ENCODE peak calls at places on chromosomes 2 and 18, in eight cellular contexts. C, S, E, P, F, D, A and L are unnamed samples.

GRCh38 chr2:64609229-64609994 is 44.3 kb downstream of the SERTAD2 start:
- DNase-seq in A (peak), D (peak), S (peak), E (peak), C (peak), F (peak), P (no peak), L (no peak)

GRCh38 chr2:3787768-3788167 is 84.4 kb downstream of the DCDC2C start:
- DNase-seq in A (no peak), E (no peak), S (no peak), F (no peak), D (no peak), P (no peak), C (no peak), L (no peak)

GRCh38 chr2:121519153-121519552 is 11.5 kb upstream of the RNU4ATAC start:
- DNase-seq in F (no peak), A (no peak), P (no peak), C (no peak), D (no peak), E (no peak), S (no peak), L (no peak)

GRCh38 chr2:120246546-120247300 is 5.9 kb upstream of the RALB start:
- DNase-seq in E (no peak), D (no peak), C (no peak), F (peak), A (no peak), P (no peak), S (no peak), L (peak)

GRCh38 chr18:11246466-11246865 is 97.1 kb upstream of the PIEZO2 start:
- DNase-seq in F (no peak), E (no peak), A (no peak), S (no peak), D (no peak), P (no peak), C (no peak), L (no peak)

GRCh38 chr18:62763101-62763521 is 47.8 kb downstream of the PHLPP1 start:
- DNase-seq in D (no peak), S (no peak), P (no peak), E (no peak), C (no peak), A (no peak), F (no peak), L (peak)

GRCh38 chr18:48161201-48161910 is 230.9 kb upstream of the SMAD2 start:
- DNase-seq in F (peak), D (peak), E (peak), A (peak), C (peak), S (peak), P (peak), L (peak)

GRCh38 chr2:142918624-142919023 is 41.2 kb downstream of the KYNU start:
- DNase-seq in C (no peak), A (no peak), P (no peak), F (no peak), S (no peak), D (no peak), E (no peak), L (no peak)

GRCh38 chr2:41495050-41495449 is 552.8 kb upstream of the PKDCC start:
- DNase-seq in F (no peak), A (no peak), P (no peak), S (no peak), E (no peak), D (no peak), C (no peak), L (no peak)

GRCh38 chr18:48997681-48997984 is 46.9 kb upstream of the SMAD7 start:
- DNase-seq in C (no peak), A (no peak), S (no peak), P (no peak), D (no peak), E (no peak), F (no peak), L (no peak)

GRCh38 chr18:44802508-44802907 is 121.8 kb downstream of the SETBP1 start:
- DNase-seq in E (no peak), C (no peak), F (no peak), D (no peak), S (no peak), P (no peak), A (no peak), L (no peak)

GRCh38 chr2:68853915-68854314 is 17.3 kb downstream of the BMP10 start:
- DNase-seq in A (no peak), C (no peak), F (no peak), D (no peak), S (peak), P (no peak), E (no peak), L (no peak)

GRCh38 chr2:96884299-96885156 is 14.6 kb upstream of the SEMA4C start:
- DNase-seq in F (no peak), S (no peak), E (no peak), A (no peak), P (no peak), D (no peak), C (no peak), L (no peak)

GRCh38 chr2:232931636-232932035 is 61.6 kb downstream of the SNORC start:
- DNase-seq in A (no peak), F (no peak), D (no peak), P (no peak), C (no peak), E (no peak), S (no peak), L (no peak)

GRCh38 chr2:142754182-142754581 is 123.3 kb upstream of the KYNU start:
- DNase-seq in C (no peak), E (no peak), F (no peak), S (no peak), P (no peak), D (no peak), A (no peak), L (no peak)

GRCh38 chr18:74378179-74378682 is 62.6 kb downstream of the C18orf63 start:
- DNase-seq in E (no peak), A (no peak), C (no peak), F (no peak), S (peak), P (no peak), D (no peak), L (no peak)

GRCh38 chr2:225354281-225354774 is 45.2 kb upstream of the NYAP2 start:
- DNase-seq in F (no peak), S (no peak), C (no peak), D (no peak), E (no peak), P (peak), A (no peak), L (no peak)

GRCh38 chr2:83686863-83687262 is 772.2 kb downstream of the SUCLG1 start:
- DNase-seq in C (no peak), S (peak), D (no peak), E (no peak), A (no peak), P (no peak), F (no peak), L (no peak)

GRCh38 chr18:44452346-44452745 is 228.3 kb upstream of the SETBP1 start:
- DNase-seq in D (no peak), C (no peak), E (no peak), P (no peak), A (no peak), F (no peak), S (no peak), L (no peak)

GRCh38 chr18:64803471-64803870 is 654.6 kb upstream of the LINC00305 start:
- DNase-seq in P (no peak), S (no peak), D (no peak), E (no peak), A (no peak), C (no peak), F (no peak), L (no peak)

GRCh38 chr2:128445533-128445900 is 126.8 kb upstream of the HS6ST1 start:
- DNase-seq in S (peak), C (no peak), E (no peak), F (peak), P (no peak), D (no peak), A (no peak), L (no peak)

GRCh38 chr2:128486640-128487375 is 168.1 kb upstream of the HS6ST1 start:
- DNase-seq in E (no peak), C (no peak), A (no peak), P (no peak), D (no peak), S (no peak), F (no peak), L (no peak)

GRCh38 chr2:9256570-9257043 is 50.0 kb downstream of the ASAP2 start:
- DNase-seq in D (no peak), E (no peak), S (no peak), P (peak), C (no peak), F (no peak), A (no peak), L (no peak)

GRCh38 chr2:65300134-65300771 is 72.6 kb downstream of the ACTR2 start:
- DNase-seq in E (no peak), P (no peak), D (no peak), A (no peak), C (no peak), F (peak), S (peak), L (no peak)

GRCh38 chr18:58520964-58521363 is 107.9 kb downstream of the ALPK2 start:
- DNase-seq in D (no peak), C (no peak), A (no peak), E (no peak), P (no peak), F (no peak), S (no peak), L (no peak)